ENCODE peak calls at places on chromosomes 16 and 17, in ten cellular contexts. A is uterus, N is dorsolateral prefrontal cortex, V is brain microvascular endothelial cell, U is fibroblast of villous mesenchyme, Q is mesothelial cell of epicardium, L is thoracic aorta, Y is colonic mucosa, P is heart left ventricle, W is fibroblast of pulmonary artery. F is an unnamed sample.

GRCh38 chr17:49890077-49890821 is 42.4 kb upstream of the TAC4 start:
- DNase-seq in A (no peak), N (no peak), V (no peak), U (peak; percentile 6), Q (no peak), L (no peak), Y (no peak), P (no peak), W (no peak), F (no peak)

GRCh38 chr16:50311134-50311528 is 44.8 kb downstream of the ADCY7 start:
- DNase-seq in A (no peak), N (peak; percentile 16), V (no peak), U (no peak), Q (peak; percentile 36), L (no peak), Y (no peak), P (no peak), W (no peak), F (no peak)

GRCh38 chr16:86227801-86228200 is 282.5 kb upstream of the FOXF1 start:
- DNase-seq in A (no peak), N (no peak), V (no peak), U (no peak), Q (no peak), L (no peak), Y (no peak), P (no peak), W (no peak), F (no peak)

GRCh38 chr17:14201595-14201994 is 35.1 kb downstream of the CDRT15 start:
- DNase-seq in A (no peak), N (no peak), V (no peak), U (no peak), Q (no peak), L (no peak), Y (no peak), P (no peak), W (no peak), F (no peak)

GRCh38 chr17:78414178-78415162 is 36.0 kb downstream of the PGS1 start:
- DNase-seq in A (no peak), N (no peak), V (no peak), U (no peak), Q (no peak), L (no peak), Y (no peak), P (no peak), W (no peak), F (no peak)

GRCh38 chr17:38451030-38451839 is 23.0 kb downstream of the ARHGAP23 start:
- DNase-seq in A (peak; percentile 57), N (no peak), V (peak; percentile 50), U (peak; percentile 64), Q (peak; percentile 70), L (no peak), Y (no peak), P (peak; percentile 78), W (peak; percentile 90), F (no peak)

GRCh38 chr16:28845173-28846079 is 722 bp downstream of the TUFM start:
- DNase-seq in A (no peak), N (peak; percentile 45), V (peak; percentile 50), U (peak; percentile 17), Q (no peak), L (no peak), Y (peak; percentile 81), P (no peak), W (peak; percentile 48), F (no peak)

GRCh38 chr16:53053967-53054669 is 673 bp upstream of the CHD9 start:
- DNase-seq in A (peak; percentile 50), N (no peak), V (peak; percentile 9), U (no peak), Q (no peak), L (no peak), Y (peak; percentile 67), P (peak; percentile 56), W (peak; percentile 46), F (no peak)

GRCh38 chr16:59202463-59202862 is 468.3 kb upstream of the GOT2 start:
- DNase-seq in A (no peak), N (no peak), V (no peak), U (no peak), Q (no peak), L (no peak), Y (no peak), P (no peak), W (no peak), F (no peak)

GRCh38 chr17:72397687-72398086 is 276.9 kb downstream of the SOX9 start:
- DNase-seq in A (no peak), N (no peak), V (no peak), U (no peak), Q (no peak), L (no peak), Y (no peak), P (no peak), W (peak; percentile 59), F (no peak)

GRCh38 chr16:55622302-55622701 is 33.5 kb upstream of the SLC6A2 start:
- DNase-seq in A (no peak), N (no peak), V (no peak), U (no peak), Q (no peak), L (no peak), Y (no peak), P (no peak), W (no peak), F (no peak)

GRCh38 chr17:16462070-16462864 is 29.7 kb downstream of the LRRC75A start:
- DNase-seq in A (no peak), N (no peak), V (no peak), U (no peak), Q (no peak), L (no peak), Y (no peak), P (no peak), W (no peak), F (no peak)

GRCh38 chr17:16461606-16461866 is 30.5 kb downstream of the LRRC75A start:
- DNase-seq in A (no peak), N (no peak), V (no peak), U (no peak), Q (no peak), L (no peak), Y (no peak), P (no peak), W (no peak), F (no peak)

GRCh38 chr17:16464001-16464640 is 27.9 kb downstream of the LRRC75A start:
- DNase-seq in A (no peak), N (no peak), V (no peak), U (no peak), Q (no peak), L (no peak), Y (peak; percentile 37), P (no peak), W (no peak), F (no peak)

GRCh38 chr17:16464641-16465312 is 27.2 kb downstream of the LRRC75A start:
- DNase-seq in A (no peak), N (no peak), V (no peak), U (no peak), Q (no peak), L (no peak), Y (peak; percentile 56), P (no peak), W (no peak), F (no peak)

DNA sequence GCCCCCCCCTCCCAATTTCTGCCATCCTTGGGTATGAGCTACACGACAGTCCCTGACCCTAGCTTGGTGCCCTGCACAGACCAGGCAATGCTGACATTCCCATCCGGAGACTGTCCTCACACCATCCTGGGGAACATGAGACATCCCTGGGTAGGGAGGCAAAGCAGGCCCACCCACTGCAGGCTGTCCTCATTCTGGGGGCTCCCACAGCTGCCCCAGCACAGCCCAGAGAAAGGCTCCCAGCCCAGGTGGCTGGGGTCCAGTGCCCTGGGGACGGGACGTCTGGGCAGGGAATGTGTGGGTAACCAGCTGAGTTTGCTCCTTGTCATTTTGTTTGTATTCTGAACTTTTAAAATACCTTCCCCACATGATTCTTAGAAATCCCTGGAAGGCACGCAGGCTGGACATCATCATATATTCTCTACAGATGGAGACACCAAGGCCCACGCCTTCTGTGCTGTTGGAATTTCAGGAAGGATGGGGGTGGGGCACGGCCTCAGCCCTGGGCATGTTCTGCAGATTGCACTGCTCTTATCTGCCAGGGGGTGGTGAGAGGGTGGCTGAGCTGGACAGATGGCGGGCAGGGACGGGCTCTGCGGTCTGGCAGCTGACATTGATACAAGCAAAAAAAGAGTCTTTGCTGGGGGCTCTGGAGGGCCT is 28.5 kb downstream of the LRRC75A start:
- DNase-seq in A (no peak), N (peak; percentile 63), V (no peak), U (peak; percentile 88), Q (no peak), L (no peak), Y (peak; percentile 93), P (peak; percentile 60), W (peak; percentile 45), F (no peak)
- TF ChIP-seq CTCF in A (no peak), N (no peak), V (peak; percentile 45), U (peak; percentile 40), Q (no peak), L (peak; percentile 30), Y (peak; percentile 25), P (peak; percentile 11), W (peak; percentile 17), F (peak; percentile 20)

DNA sequence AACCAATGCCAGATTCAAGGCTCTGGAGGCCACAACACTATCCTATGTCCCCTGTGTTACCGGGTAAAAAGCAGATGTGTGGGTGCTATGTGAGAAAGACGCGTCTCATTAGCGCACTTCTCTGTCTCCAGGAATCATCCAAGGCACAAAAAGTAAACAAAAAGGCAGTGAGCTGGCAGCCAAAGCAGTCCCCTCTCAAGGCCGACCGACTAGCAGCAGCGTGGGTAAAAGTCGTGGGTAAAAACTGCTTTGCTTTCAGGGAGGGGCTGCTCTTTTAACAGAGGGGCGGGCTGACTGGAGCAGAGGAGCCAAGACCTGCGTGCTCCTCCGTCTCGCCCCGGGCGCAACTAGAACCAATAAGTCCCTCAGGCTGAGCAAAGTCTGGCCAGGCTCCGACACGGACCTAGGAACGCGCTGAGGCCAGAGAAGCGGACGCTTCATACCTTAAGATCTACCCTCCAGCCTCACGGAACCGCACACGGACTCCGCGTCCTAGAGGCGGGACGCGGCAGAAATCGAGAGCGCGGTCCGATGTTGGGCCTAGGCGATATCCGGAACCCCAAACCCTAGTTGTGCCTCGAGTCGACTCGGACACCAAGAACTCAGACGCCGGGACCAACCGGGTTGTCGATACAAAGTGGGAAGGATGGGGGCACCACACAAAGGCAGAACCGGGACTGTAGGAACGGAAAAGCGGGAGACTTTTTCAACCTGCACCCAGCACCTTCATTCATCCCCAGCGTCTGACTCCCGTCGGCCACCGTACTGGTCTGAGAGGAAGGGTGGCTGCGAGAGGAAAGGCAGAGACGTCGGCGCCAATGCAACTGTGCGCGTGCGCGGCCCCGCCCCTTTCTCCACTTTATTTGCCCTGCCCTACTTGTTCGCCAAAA is at the start of gene INTS2:
- DNase-seq in A (peak; percentile 96), N (peak; percentile 94), V (peak; percentile 93), U (peak; percentile 96), Q (peak; percentile 95), L (peak; percentile 93), Y (peak; percentile 98), P (peak; percentile 97), W (peak; percentile 97), F (peak; percentile 88)
- TF ChIP-seq CTCF in A (peak; percentile 8), N (peak; percentile 23), V (no peak), U (no peak), Q (no peak), L (no peak), Y (no peak), P (no peak), W (no peak), F (no peak)

GRCh38 chr16:3945751-3946603 is 65.5 kb upstream of the CREBBP start:
- DNase-seq in A (no peak), N (peak; percentile 7), V (peak; percentile 98), U (peak; percentile 98), Q (peak; percentile 79), L (peak; percentile 48), Y (no peak), P (no peak), W (peak; percentile 98), F (no peak)
- TF ChIP-seq CTCF in A (no peak), N (no peak), V (no peak), U (no peak), Q (no peak), L (no peak), Y (no peak), P (no peak), W (no peak), F (no peak)

GRCh38 chr17:7561589-7562207 is at the start of gene SENP3:
- DNase-seq in A (peak; percentile 87), N (peak; percentile 94), V (peak; percentile 72), U (peak; percentile 92), Q (peak; percentile 95), L (no peak), Y (peak; percentile 88), P (peak; percentile 93), W (peak; percentile 92), F (peak; percentile 86)
- TF ChIP-seq CTCF in A (peak; percentile 48), N (no peak), V (no peak), U (no peak), Q (no peak), L (no peak), Y (no peak), P (no peak), W (no peak), F (no peak)